ENCODE peak calls at places on chromosome 14, in four cellular contexts. One of them, this sample, is unnamed.
A peak's percentile ranks its signal among the peaks of the same experiment; 100 is the strongest.

GRCh38 chr14:102885686-102886447 is 36.6 kb upstream of the AMN start:
- DNase-seq in activated CD4-positive, alpha-beta T cell treated with anti-CD3 and anti-CD28 coated beads, Interleukin-2, amount 50 U/mL, for 1 hour: no peak
- DNase-seq in stimulated activated effector memory CD8-positive, alpha-beta T cell treated with anti-CD3 and anti-CD28 coated beads, Interleukin-12 subunit alpha, Interleukin-12 subunit beta, amount 100 ng/mL, for 72 hours: no peak
- DNase-seq in left ventricle myocardium superior: no peak
- DNase-seq in this sample: no peak

GRCh38 chr14:93007225-93007997 is 84.5 kb downstream of the CHGA start:
- DNase-seq in activated CD4-positive, alpha-beta T cell treated with anti-CD3 and anti-CD28 coated beads, Interleukin-2, amount 50 U/mL, for 1 hour: no peak
- DNase-seq in stimulated activated effector memory CD8-positive, alpha-beta T cell treated with anti-CD3 and anti-CD28 coated beads, Interleukin-12 subunit alpha, Interleukin-12 subunit beta, amount 100 ng/mL, for 72 hours: no peak
- DNase-seq in left ventricle myocardium superior: peak; percentile 60
- DNase-seq in this sample: peak; percentile 60

GRCh38 chr14:65872536-65872935 is 460.0 kb downstream of the FUT8 start:
- DNase-seq in stimulated activated effector memory CD8-positive, alpha-beta T cell treated with anti-CD3 and anti-CD28 coated beads, Interleukin-12 subunit alpha, Interleukin-12 subunit beta, amount 100 ng/mL, for 72 hours: no peak
- DNase-seq in activated CD4-positive, alpha-beta T cell treated with anti-CD3 and anti-CD28 coated beads, Interleukin-2, amount 50 U/mL, for 1 hour: no peak
- DNase-seq in left ventricle myocardium superior: no peak
- DNase-seq in this sample: no peak

GRCh38 chr14:37974421-37974820 is 233.3 kb upstream of the SSTR1 start:
- DNase-seq in stimulated activated effector memory CD8-positive, alpha-beta T cell treated with anti-CD3 and anti-CD28 coated beads, Interleukin-12 subunit alpha, Interleukin-12 subunit beta, amount 100 ng/mL, for 72 hours: no peak
- DNase-seq in left ventricle myocardium superior: no peak
- DNase-seq in activated CD4-positive, alpha-beta T cell treated with anti-CD3 and anti-CD28 coated beads, Interleukin-2, amount 50 U/mL, for 1 hour: no peak
- DNase-seq in this sample: no peak

GRCh38 chr14:72178517-72178916 is 246.3 kb downstream of the RGS6 start:
- DNase-seq in activated CD4-positive, alpha-beta T cell treated with anti-CD3 and anti-CD28 coated beads, Interleukin-2, amount 50 U/mL, for 1 hour: no peak
- DNase-seq in stimulated activated effector memory CD8-positive, alpha-beta T cell treated with anti-CD3 and anti-CD28 coated beads, Interleukin-12 subunit alpha, Interleukin-12 subunit beta, amount 100 ng/mL, for 72 hours: no peak
- DNase-seq in left ventricle myocardium superior: no peak
- DNase-seq in this sample: no peak

GRCh38 chr14:105223260-105223659 is 25.1 kb upstream of the BTBD6 start:
- DNase-seq in left ventricle myocardium superior: no peak
- DNase-seq in stimulated activated effector memory CD8-positive, alpha-beta T cell treated with anti-CD3 and anti-CD28 coated beads, Interleukin-12 subunit alpha, Interleukin-12 subunit beta, amount 100 ng/mL, for 72 hours: no peak
- DNase-seq in activated CD4-positive, alpha-beta T cell treated with anti-CD3 and anti-CD28 coated beads, Interleukin-2, amount 50 U/mL, for 1 hour: no peak
- DNase-seq in this sample: no peak

GRCh38 chr14:95496690-95497241 is 19.7 kb downstream of the SYNE3 start:
- DNase-seq in activated CD4-positive, alpha-beta T cell treated with anti-CD3 and anti-CD28 coated beads, Interleukin-2, amount 50 U/mL, for 1 hour: no peak
- DNase-seq in stimulated activated effector memory CD8-positive, alpha-beta T cell treated with anti-CD3 and anti-CD28 coated beads, Interleukin-12 subunit alpha, Interleukin-12 subunit beta, amount 100 ng/mL, for 72 hours: no peak
- DNase-seq in left ventricle myocardium superior: peak; percentile 63
- DNase-seq in this sample: peak; percentile 34

GRCh38 chr14:104514156-104514848 is 65.3 kb upstream of the C14orf180 start:
- DNase-seq in activated CD4-positive, alpha-beta T cell treated with anti-CD3 and anti-CD28 coated beads, Interleukin-2, amount 50 U/mL, for 1 hour: no peak
- DNase-seq in left ventricle myocardium superior: peak; percentile 69
- DNase-seq in stimulated activated effector memory CD8-positive, alpha-beta T cell treated with anti-CD3 and anti-CD28 coated beads, Interleukin-12 subunit alpha, Interleukin-12 subunit beta, amount 100 ng/mL, for 72 hours: no peak
- DNase-seq in this sample: no peak

GRCh38 chr14:58426819-58427288 is 477 bp downstream of the TIMM9 start:
- DNase-seq in activated CD4-positive, alpha-beta T cell treated with anti-CD3 and anti-CD28 coated beads, Interleukin-2, amount 50 U/mL, for 1 hour: peak; percentile 40
- DNase-seq in left ventricle myocardium superior: peak; percentile 75
- DNase-seq in stimulated activated effector memory CD8-positive, alpha-beta T cell treated with anti-CD3 and anti-CD28 coated beads, Interleukin-12 subunit alpha, Interleukin-12 subunit beta, amount 100 ng/mL, for 72 hours: peak; percentile 81
- DNase-seq in this sample: peak; percentile 40

GRCh38 chr14:39873793-39874192 is 441.6 kb upstream of the FBXO33 start:
- DNase-seq in stimulated activated effector memory CD8-positive, alpha-beta T cell treated with anti-CD3 and anti-CD28 coated beads, Interleukin-12 subunit alpha, Interleukin-12 subunit beta, amount 100 ng/mL, for 72 hours: no peak
- DNase-seq in activated CD4-positive, alpha-beta T cell treated with anti-CD3 and anti-CD28 coated beads, Interleukin-2, amount 50 U/mL, for 1 hour: no peak
- DNase-seq in left ventricle myocardium superior: no peak
- DNase-seq in this sample: no peak

GRCh38 chr14:71049435-71050147 is 142.3 kb downstream of the PCNX1 start:
- DNase-seq in stimulated activated effector memory CD8-positive, alpha-beta T cell treated with anti-CD3 and anti-CD28 coated beads, Interleukin-12 subunit alpha, Interleukin-12 subunit beta, amount 100 ng/mL, for 72 hours: no peak
- DNase-seq in left ventricle myocardium superior: no peak
- DNase-seq in activated CD4-positive, alpha-beta T cell treated with anti-CD3 and anti-CD28 coated beads, Interleukin-2, amount 50 U/mL, for 1 hour: no peak
- DNase-seq in this sample: no peak

GRCh38 chr14:53190938-53191337 is 37.8 kb upstream of the DDHD1 start:
- DNase-seq in left ventricle myocardium superior: no peak
- DNase-seq in stimulated activated effector memory CD8-positive, alpha-beta T cell treated with anti-CD3 and anti-CD28 coated beads, Interleukin-12 subunit alpha, Interleukin-12 subunit beta, amount 100 ng/mL, for 72 hours: peak; percentile 76
- DNase-seq in activated CD4-positive, alpha-beta T cell treated with anti-CD3 and anti-CD28 coated beads, Interleukin-2, amount 50 U/mL, for 1 hour: no peak
- DNase-seq in this sample: peak; percentile 5

GRCh38 chr14:67335781-67336180 is 23.8 kb downstream of the ATP6V1D start:
- DNase-seq in activated CD4-positive, alpha-beta T cell treated with anti-CD3 and anti-CD28 coated beads, Interleukin-2, amount 50 U/mL, for 1 hour: no peak
- DNase-seq in left ventricle myocardium superior: no peak
- DNase-seq in stimulated activated effector memory CD8-positive, alpha-beta T cell treated with anti-CD3 and anti-CD28 coated beads, Interleukin-12 subunit alpha, Interleukin-12 subunit beta, amount 100 ng/mL, for 72 hours: no peak
- DNase-seq in this sample: no peak

GRCh38 chr14:68547305-68548193 is 245.3 kb downstream of the ZFP36L1 start:
- DNase-seq in left ventricle myocardium superior: no peak
- DNase-seq in stimulated activated effector memory CD8-positive, alpha-beta T cell treated with anti-CD3 and anti-CD28 coated beads, Interleukin-12 subunit alpha, Interleukin-12 subunit beta, amount 100 ng/mL, for 72 hours: no peak
- DNase-seq in activated CD4-positive, alpha-beta T cell treated with anti-CD3 and anti-CD28 coated beads, Interleukin-2, amount 50 U/mL, for 1 hour: no peak
- DNase-seq in this sample: peak; percentile 57

GRCh38 chr14:34043627-34044372 is 92.9 kb upstream of the EGLN3 start:
- DNase-seq in stimulated activated effector memory CD8-positive, alpha-beta T cell treated with anti-CD3 and anti-CD28 coated beads, Interleukin-12 subunit alpha, Interleukin-12 subunit beta, amount 100 ng/mL, for 72 hours: peak; percentile 58
- DNase-seq in left ventricle myocardium superior: no peak
- DNase-seq in activated CD4-positive, alpha-beta T cell treated with anti-CD3 and anti-CD28 coated beads, Interleukin-2, amount 50 U/mL, for 1 hour: peak; percentile 30
- DNase-seq in this sample: no peak

GRCh38 chr14:23559010-23559920 is 3.2 kb downstream of the THTPA start:
- DNase-seq in stimulated activated effector memory CD8-positive, alpha-beta T cell treated with anti-CD3 and anti-CD28 coated beads, Interleukin-12 subunit alpha, Interleukin-12 subunit beta, amount 100 ng/mL, for 72 hours: peak; percentile 77
- DNase-seq in activated CD4-positive, alpha-beta T cell treated with anti-CD3 and anti-CD28 coated beads, Interleukin-2, amount 50 U/mL, for 1 hour: peak; percentile 74
- DNase-seq in left ventricle myocardium superior: peak; percentile 73
- DNase-seq in this sample: no peak

GRCh38 chr14:34580381-34580780 is 40.9 kb upstream of the EAPP start:
- DNase-seq in left ventricle myocardium superior: no peak
- DNase-seq in activated CD4-positive, alpha-beta T cell treated with anti-CD3 and anti-CD28 coated beads, Interleukin-2, amount 50 U/mL, for 1 hour: no peak
- DNase-seq in stimulated activated effector memory CD8-positive, alpha-beta T cell treated with anti-CD3 and anti-CD28 coated beads, Interleukin-12 subunit alpha, Interleukin-12 subunit beta, amount 100 ng/mL, for 72 hours: no peak
- DNase-seq in this sample: no peak

GRCh38 chr14:55099741-55100140 is 29.3 kb upstream of the LGALS3 start:
- DNase-seq in activated CD4-positive, alpha-beta T cell treated with anti-CD3 and anti-CD28 coated beads, Interleukin-2, amount 50 U/mL, for 1 hour: no peak
- DNase-seq in left ventricle myocardium superior: no peak
- DNase-seq in stimulated activated effector memory CD8-positive, alpha-beta T cell treated with anti-CD3 and anti-CD28 coated beads, Interleukin-12 subunit alpha, Interleukin-12 subunit beta, amount 100 ng/mL, for 72 hours: no peak
- DNase-seq in this sample: no peak

GRCh38 chr14:22814945-22815713 is at the start of gene SLC7A7:
- DNase-seq in left ventricle myocardium superior: no peak
- DNase-seq in activated CD4-positive, alpha-beta T cell treated with anti-CD3 and anti-CD28 coated beads, Interleukin-2, amount 50 U/mL, for 1 hour: no peak
- DNase-seq in stimulated activated effector memory CD8-positive, alpha-beta T cell treated with anti-CD3 and anti-CD28 coated beads, Interleukin-12 subunit alpha, Interleukin-12 subunit beta, amount 100 ng/mL, for 72 hours: no peak
- DNase-seq in this sample: no peak

GRCh38 chr14:53630336-53630735 is 326.3 kb downstream of the BMP4 start:
- DNase-seq in left ventricle myocardium superior: no peak
- DNase-seq in stimulated activated effector memory CD8-positive, alpha-beta T cell treated with anti-CD3 and anti-CD28 coated beads, Interleukin-12 subunit alpha, Interleukin-12 subunit beta, amount 100 ng/mL, for 72 hours: no peak
- DNase-seq in activated CD4-positive, alpha-beta T cell treated with anti-CD3 and anti-CD28 coated beads, Interleukin-2, amount 50 U/mL, for 1 hour: no peak
- DNase-seq in this sample: no peak

GRCh38 chr14:104967414-104968152 is 10.6 kb downstream of the AHNAK2 start:
- DNase-seq in stimulated activated effector memory CD8-positive, alpha-beta T cell treated with anti-CD3 and anti-CD28 coated beads, Interleukin-12 subunit alpha, Interleukin-12 subunit beta, amount 100 ng/mL, for 72 hours: no peak
- DNase-seq in left ventricle myocardium superior: peak; percentile 71
- DNase-seq in activated CD4-positive, alpha-beta T cell treated with anti-CD3 and anti-CD28 coated beads, Interleukin-2, amount 50 U/mL, for 1 hour: no peak
- DNase-seq in this sample: no peak

GRCh38 chr14:102090713-102091112 is 3.9 kb upstream of the HSP90AA1 start:
- DNase-seq in stimulated activated effector memory CD8-positive, alpha-beta T cell treated with anti-CD3 and anti-CD28 coated beads, Interleukin-12 subunit alpha, Interleukin-12 subunit beta, amount 100 ng/mL, for 72 hours: no peak
- DNase-seq in left ventricle myocardium superior: no peak
- DNase-seq in activated CD4-positive, alpha-beta T cell treated with anti-CD3 and anti-CD28 coated beads, Interleukin-2, amount 50 U/mL, for 1 hour: no peak
- DNase-seq in this sample: no peak

GRCh38 chr14:91466192-91466591 is 43.9 kb downstream of the PPP4R3A start:
- DNase-seq in left ventricle myocardium superior: no peak
- DNase-seq in activated CD4-positive, alpha-beta T cell treated with anti-CD3 and anti-CD28 coated beads, Interleukin-2, amount 50 U/mL, for 1 hour: no peak
- DNase-seq in stimulated activated effector memory CD8-positive, alpha-beta T cell treated with anti-CD3 and anti-CD28 coated beads, Interleukin-12 subunit alpha, Interleukin-12 subunit beta, amount 100 ng/mL, for 72 hours: no peak
- DNase-seq in this sample: no peak

GRCh38 chr14:75334191-75335051 is 55.8 kb downstream of the FOS start:
- DNase-seq in activated CD4-positive, alpha-beta T cell treated with anti-CD3 and anti-CD28 coated beads, Interleukin-2, amount 50 U/mL, for 1 hour: peak; percentile 54
- DNase-seq in stimulated activated effector memory CD8-positive, alpha-beta T cell treated with anti-CD3 and anti-CD28 coated beads, Interleukin-12 subunit alpha, Interleukin-12 subunit beta, amount 100 ng/mL, for 72 hours: peak; percentile 70
- DNase-seq in left ventricle myocardium superior: peak; percentile 62
- DNase-seq in this sample: no peak

GRCh38 chr14:73759183-73759713 is 45.1 kb upstream of the PNMA1 start:
- DNase-seq in left ventricle myocardium superior: peak; percentile 90
- DNase-seq in activated CD4-positive, alpha-beta T cell treated with anti-CD3 and anti-CD28 coated beads, Interleukin-2, amount 50 U/mL, for 1 hour: peak; percentile 55
- DNase-seq in stimulated activated effector memory CD8-positive, alpha-beta T cell treated with anti-CD3 and anti-CD28 coated beads, Interleukin-12 subunit alpha, Interleukin-12 subunit beta, amount 100 ng/mL, for 72 hours: no peak
- DNase-seq in this sample: peak; percentile 59

GRCh38 chr14:69101331-69101826 is 51.5 kb downstream of the DCAF5 start:
- DNase-seq in stimulated activated effector memory CD8-positive, alpha-beta T cell treated with anti-CD3 and anti-CD28 coated beads, Interleukin-12 subunit alpha, Interleukin-12 subunit beta, amount 100 ng/mL, for 72 hours: no peak
- DNase-seq in left ventricle myocardium superior: no peak
- DNase-seq in activated CD4-positive, alpha-beta T cell treated with anti-CD3 and anti-CD28 coated beads, Interleukin-2, amount 50 U/mL, for 1 hour: no peak
- DNase-seq in this sample: no peak

GRCh38 chr14:50775357-50775756 is 55.6 kb downstream of the NIN start:
- DNase-seq in left ventricle myocardium superior: no peak
- DNase-seq in activated CD4-positive, alpha-beta T cell treated with anti-CD3 and anti-CD28 coated beads, Interleukin-2, amount 50 U/mL, for 1 hour: no peak
- DNase-seq in stimulated activated effector memory CD8-positive, alpha-beta T cell treated with anti-CD3 and anti-CD28 coated beads, Interleukin-12 subunit alpha, Interleukin-12 subunit beta, amount 100 ng/mL, for 72 hours: no peak
- DNase-seq in this sample: no peak

GRCh38 chr14:101723061-101723595 is 38.4 kb upstream of the PPP2R5C start:
- DNase-seq in activated CD4-positive, alpha-beta T cell treated with anti-CD3 and anti-CD28 coated beads, Interleukin-2, amount 50 U/mL, for 1 hour: no peak
- DNase-seq in stimulated activated effector memory CD8-positive, alpha-beta T cell treated with anti-CD3 and anti-CD28 coated beads, Interleukin-12 subunit alpha, Interleukin-12 subunit beta, amount 100 ng/mL, for 72 hours: peak; percentile 46
- DNase-seq in left ventricle myocardium superior: no peak
- DNase-seq in this sample: no peak

GRCh38 chr14:100844846-100845245 is 18.9 kb downstream of the MEG3 start:
- DNase-seq in stimulated activated effector memory CD8-positive, alpha-beta T cell treated with anti-CD3 and anti-CD28 coated beads, Interleukin-12 subunit alpha, Interleukin-12 subunit beta, amount 100 ng/mL, for 72 hours: no peak
- DNase-seq in activated CD4-positive, alpha-beta T cell treated with anti-CD3 and anti-CD28 coated beads, Interleukin-2, amount 50 U/mL, for 1 hour: no peak
- DNase-seq in left ventricle myocardium superior: no peak
- DNase-seq in this sample: no peak

GRCh38 chr14:104136472-104137296 is 1.7 kb upstream of the KIF26A start:
- DNase-seq in stimulated activated effector memory CD8-positive, alpha-beta T cell treated with anti-CD3 and anti-CD28 coated beads, Interleukin-12 subunit alpha, Interleukin-12 subunit beta, amount 100 ng/mL, for 72 hours: no peak
- DNase-seq in activated CD4-positive, alpha-beta T cell treated with anti-CD3 and anti-CD28 coated beads, Interleukin-2, amount 50 U/mL, for 1 hour: no peak
- DNase-seq in left ventricle myocardium superior: peak; percentile 41
- DNase-seq in this sample: no peak

GRCh38 chr14:44168566-44168965 is 338.5 kb downstream of the FSCB start:
- DNase-seq in stimulated activated effector memory CD8-positive, alpha-beta T cell treated with anti-CD3 and anti-CD28 coated beads, Interleukin-12 subunit alpha, Interleukin-12 subunit beta, amount 100 ng/mL, for 72 hours: no peak
- DNase-seq in activated CD4-positive, alpha-beta T cell treated with anti-CD3 and anti-CD28 coated beads, Interleukin-2, amount 50 U/mL, for 1 hour: no peak
- DNase-seq in left ventricle myocardium superior: no peak
- DNase-seq in this sample: no peak

GRCh38 chr14:103854822-103855733 is 7.7 kb upstream of the PPP1R13B start:
- DNase-seq in left ventricle myocardium superior: peak; percentile 43
- DNase-seq in stimulated activated effector memory CD8-positive, alpha-beta T cell treated with anti-CD3 and anti-CD28 coated beads, Interleukin-12 subunit alpha, Interleukin-12 subunit beta, amount 100 ng/mL, for 72 hours: no peak
- DNase-seq in activated CD4-positive, alpha-beta T cell treated with anti-CD3 and anti-CD28 coated beads, Interleukin-2, amount 50 U/mL, for 1 hour: no peak
- DNase-seq in this sample: no peak

GRCh38 chr14:35402323-35403084 is 2.0 kb downstream of the NFKBIA start:
- DNase-seq in activated CD4-positive, alpha-beta T cell treated with anti-CD3 and anti-CD28 coated beads, Interleukin-2, amount 50 U/mL, for 1 hour: peak; percentile 47
- DNase-seq in left ventricle myocardium superior: peak; percentile 44
- DNase-seq in stimulated activated effector memory CD8-positive, alpha-beta T cell treated with anti-CD3 and anti-CD28 coated beads, Interleukin-12 subunit alpha, Interleukin-12 subunit beta, amount 100 ng/mL, for 72 hours: peak; percentile 71
- DNase-seq in this sample: no peak

GRCh38 chr14:50831704-50832130 is 755 bp upstream of the NIN start:
- DNase-seq in activated CD4-positive, alpha-beta T cell treated with anti-CD3 and anti-CD28 coated beads, Interleukin-2, amount 50 U/mL, for 1 hour: no peak
- DNase-seq in stimulated activated effector memory CD8-positive, alpha-beta T cell treated with anti-CD3 and anti-CD28 coated beads, Interleukin-12 subunit alpha, Interleukin-12 subunit beta, amount 100 ng/mL, for 72 hours: no peak
- DNase-seq in left ventricle myocardium superior: no peak
- DNase-seq in this sample: no peak

GRCh38 chr14:92892589-92892988 is 30.4 kb upstream of the CHGA start:
- DNase-seq in activated CD4-positive, alpha-beta T cell treated with anti-CD3 and anti-CD28 coated beads, Interleukin-2, amount 50 U/mL, for 1 hour: no peak
- DNase-seq in left ventricle myocardium superior: no peak
- DNase-seq in stimulated activated effector memory CD8-positive, alpha-beta T cell treated with anti-CD3 and anti-CD28 coated beads, Interleukin-12 subunit alpha, Interleukin-12 subunit beta, amount 100 ng/mL, for 72 hours: no peak
- DNase-seq in this sample: no peak

GRCh38 chr14:81450100-81450531 is 50.0 kb upstream of the STON2 start:
- DNase-seq in activated CD4-positive, alpha-beta T cell treated with anti-CD3 and anti-CD28 coated beads, Interleukin-2, amount 50 U/mL, for 1 hour: no peak
- DNase-seq in left ventricle myocardium superior: peak; percentile 76
- DNase-seq in stimulated activated effector memory CD8-positive, alpha-beta T cell treated with anti-CD3 and anti-CD28 coated beads, Interleukin-12 subunit alpha, Interleukin-12 subunit beta, amount 100 ng/mL, for 72 hours: no peak
- DNase-seq in this sample: no peak

This sample was measured in occipital lobe.